ENCODE peak calls at places on chromosomes 3 and 15, in nine cellular contexts. One of them, this sample, is unnamed.
A peak's percentile ranks its signal among the peaks of the same experiment; 100 is the strongest.

GRCh38 chr15:60528530-60528929 is 49.6 kb upstream of the ICE2 start:
- DNase-seq in endothelial cell: no peak
- DNase-seq in dermis blood vessel endothelial cell: peak; percentile 69
- DNase-seq in D341Med: no peak
- DNase-seq in ureter: no peak
- DNase-seq in IMR-90: peak; percentile 61
- DNase-seq in RWPE2: no peak
- DNase-seq in dorsolateral prefrontal cortex: no peak
- DNase-seq in activated naive CD8-positive, alpha-beta T cell treated with anti-CD3 and anti-CD28 coated beads for 36 hours: no peak
- DNase-seq in this sample: no peak

GRCh38 chr15:48653913-48654630 is 8.6 kb upstream of the FBN1 start:
- DNase-seq in activated naive CD8-positive, alpha-beta T cell treated with anti-CD3 and anti-CD28 coated beads for 36 hours: no peak
- DNase-seq in dorsolateral prefrontal cortex: no peak
- DNase-seq in IMR-90: no peak
- DNase-seq in dermis blood vessel endothelial cell: no peak
- DNase-seq in D341Med: no peak
- DNase-seq in RWPE2: no peak
- DNase-seq in ureter: no peak
- DNase-seq in endothelial cell: no peak
- DNase-seq in this sample: no peak

GRCh38 chr3:50138266-50139230 is 16.6 kb upstream of the SEMA3F start:
- DNase-seq in dorsolateral prefrontal cortex: no peak
- DNase-seq in ureter: no peak
- DNase-seq in D341Med: peak; percentile 80
- DNase-seq in dermis blood vessel endothelial cell: peak; percentile 50
- DNase-seq in IMR-90: no peak
- DNase-seq in endothelial cell: no peak
- DNase-seq in RWPE2: no peak
- DNase-seq in activated naive CD8-positive, alpha-beta T cell treated with anti-CD3 and anti-CD28 coated beads for 36 hours: no peak
- DNase-seq in this sample: no peak

GRCh38 chr15:82146990-82147461 is 101.2 kb upstream of the MEX3B start:
- DNase-seq in activated naive CD8-positive, alpha-beta T cell treated with anti-CD3 and anti-CD28 coated beads for 36 hours: no peak
- DNase-seq in RWPE2: no peak
- DNase-seq in ureter: no peak
- DNase-seq in endothelial cell: no peak
- DNase-seq in D341Med: no peak
- DNase-seq in dermis blood vessel endothelial cell: peak; percentile 94
- DNase-seq in IMR-90: peak; percentile 90
- DNase-seq in dorsolateral prefrontal cortex: no peak
- DNase-seq in this sample: no peak

GRCh38 chr3:124397088-124397487 is 333.2 kb upstream of the UMPS start:
- DNase-seq in RWPE2: no peak
- DNase-seq in endothelial cell: no peak
- DNase-seq in dorsolateral prefrontal cortex: no peak
- DNase-seq in dermis blood vessel endothelial cell: no peak
- DNase-seq in IMR-90: no peak
- DNase-seq in D341Med: no peak
- DNase-seq in ureter: no peak
- DNase-seq in activated naive CD8-positive, alpha-beta T cell treated with anti-CD3 and anti-CD28 coated beads for 36 hours: no peak
- DNase-seq in this sample: no peak

GRCh38 chr3:69144631-69145244 is 22.3 kb upstream of the LMOD3 start:
- DNase-seq in endothelial cell: no peak
- DNase-seq in IMR-90: no peak
- DNase-seq in dermis blood vessel endothelial cell: no peak
- DNase-seq in activated naive CD8-positive, alpha-beta T cell treated with anti-CD3 and anti-CD28 coated beads for 36 hours: no peak
- DNase-seq in dorsolateral prefrontal cortex: no peak
- DNase-seq in ureter: no peak
- DNase-seq in D341Med: no peak
- DNase-seq in RWPE2: no peak
- DNase-seq in this sample: no peak

GRCh38 chr3:133475245-133476010 is 75.6 kb downstream of the BFSP2 start:
- DNase-seq in IMR-90: no peak
- DNase-seq in dermis blood vessel endothelial cell: no peak
- DNase-seq in dorsolateral prefrontal cortex: no peak
- DNase-seq in activated naive CD8-positive, alpha-beta T cell treated with anti-CD3 and anti-CD28 coated beads for 36 hours: peak; percentile 30
- DNase-seq in RWPE2: no peak
- DNase-seq in D341Med: peak; percentile 58
- DNase-seq in endothelial cell: no peak
- DNase-seq in ureter: no peak
- DNase-seq in this sample: no peak

GRCh38 chr15:96893159-96893906 is 562.8 kb downstream of the NR2F2 start:
- DNase-seq in endothelial cell: peak; percentile 20
- DNase-seq in dorsolateral prefrontal cortex: no peak
- DNase-seq in activated naive CD8-positive, alpha-beta T cell treated with anti-CD3 and anti-CD28 coated beads for 36 hours: no peak
- DNase-seq in IMR-90: no peak
- DNase-seq in ureter: no peak
- DNase-seq in D341Med: no peak
- DNase-seq in dermis blood vessel endothelial cell: peak; percentile 75
- DNase-seq in RWPE2: no peak
- DNase-seq in this sample: peak; percentile 4

GRCh38 chr15:78540955-78541743 is 905 bp downstream of the PSMA4 start:
- DNase-seq in RWPE2: no peak
- DNase-seq in IMR-90: peak; percentile 5
- DNase-seq in dermis blood vessel endothelial cell: peak; percentile 13
- DNase-seq in dorsolateral prefrontal cortex: no peak
- DNase-seq in activated naive CD8-positive, alpha-beta T cell treated with anti-CD3 and anti-CD28 coated beads for 36 hours: peak; percentile 16
- DNase-seq in D341Med: no peak
- DNase-seq in endothelial cell: no peak
- DNase-seq in ureter: no peak
- DNase-seq in this sample: no peak

GRCh38 chr15:89087066-89087829 is 1.0 kb upstream of the ABHD2 start:
- DNase-seq in IMR-90: no peak
- DNase-seq in endothelial cell: no peak
- DNase-seq in dorsolateral prefrontal cortex: no peak
- DNase-seq in RWPE2: no peak
- DNase-seq in ureter: no peak
- DNase-seq in D341Med: no peak
- DNase-seq in activated naive CD8-positive, alpha-beta T cell treated with anti-CD3 and anti-CD28 coated beads for 36 hours: no peak
- DNase-seq in dermis blood vessel endothelial cell: no peak
- DNase-seq in this sample: no peak

GRCh38 chr3:95197661-95198060 is 1134.8 kb downstream of the NSUN3 start:
- DNase-seq in RWPE2: no peak
- DNase-seq in ureter: no peak
- DNase-seq in endothelial cell: no peak
- DNase-seq in dermis blood vessel endothelial cell: no peak
- DNase-seq in dorsolateral prefrontal cortex: no peak
- DNase-seq in IMR-90: no peak
- DNase-seq in activated naive CD8-positive, alpha-beta T cell treated with anti-CD3 and anti-CD28 coated beads for 36 hours: no peak
- DNase-seq in D341Med: no peak
- DNase-seq in this sample: no peak